ENCODE peak calls at places on chromosomes 11 and 22, in seven cellular contexts. W is NCI-H1092 treated with DMSO at 0.1 percent for 48 hours; D is stimulated activated CD4-positive, alpha-beta T cell treated with anti-CD3 and anti-CD28 coated beads, Interleukin-4, amount 100 ng/mL, for 48 hours; I is adipocyte; N is amniotic epithelial cell; G is T-helper 22 cell; P is NCI-H2029 treated with DMSO at 0.1 percent for 48 hours. E is an unnamed sample.
A peak's percentile ranks its signal among the peaks of the same experiment; 100 is the strongest.

GRCh38 chr22:38414009-38414395 is 41.0 kb downstream of the KCNJ4 start:
- DNase-seq in G (no peak), N (no peak), W (no peak), I (no peak), P (no peak), D (no peak), E (peak; percentile 14)

GRCh38 chr22:50437511-50438304 is 37.1 kb downstream of the SBF1 start:
- DNase-seq in W (no peak), G (no peak), I (no peak), N (no peak), D (no peak), P (no peak), E (no peak)

GRCh38 chr11:80993561-80993960 is 1552.7 kb upstream of the TENM4 start:
- DNase-seq in W (no peak), I (no peak), D (no peak), P (no peak), N (peak; percentile 54), G (no peak), E (no peak)

GRCh38 chr11:72233056-72233772 is 8.6 kb downstream of the INPPL1 start:
- DNase-seq in G (no peak), W (no peak), I (no peak), D (no peak), P (no peak), N (no peak), E (no peak)

GRCh38 chr11:121231576-121232278 is 60.8 kb upstream of the SC5D start:
- DNase-seq in P (no peak), W (no peak), D (no peak), G (no peak), I (no peak), N (no peak), E (no peak)

GRCh38 chr22:49968313-49968830 is 7.8 kb downstream of the PIM3 start:
- DNase-seq in D (no peak), I (no peak), P (no peak), W (no peak), G (no peak), N (no peak), E (no peak)

GRCh38 chr11:9922806-9923205 is 258.9 kb downstream of the SWAP70 start:
- DNase-seq in N (peak; percentile 21), W (no peak), P (no peak), D (no peak), G (no peak), I (no peak), E (no peak)

GRCh38 chr22:23177197-23177596 is 3.1 kb upstream of the BCR start:
- DNase-seq in D (no peak), G (no peak), I (no peak), W (no peak), P (no peak), N (no peak), E (no peak)

GRCh38 chr22:48185656-48186055 is 1423.2 kb downstream of the TBC1D22A start:
- DNase-seq in D (no peak), N (no peak), W (no peak), G (no peak), I (no peak), P (no peak), E (no peak)

GRCh38 chr11:61730222-61730994 is 22.0 kb upstream of the MYRF start:
- DNase-seq in N (no peak), D (no peak), P (peak; percentile 67), W (peak; percentile 82), G (no peak), I (no peak), E (no peak)

GRCh38 chr11:125110996-125111340 is 458 bp downstream of the TMEM218 start:
- DNase-seq in W (no peak), I (peak; percentile 42), D (no peak), N (no peak), G (no peak), P (no peak), E (no peak)

GRCh38 chr22:23531966-23532735 is 47.9 kb downstream of the IGLL1 start:
- DNase-seq in W (no peak), D (no peak), N (no peak), I (no peak), P (no peak), G (no peak), E (no peak)

GRCh38 chr11:134725939-134726639 is 314.0 kb upstream of the B3GAT1 start:
- DNase-seq in P (no peak), G (no peak), W (peak; percentile 14), D (no peak), N (no peak), I (no peak), E (no peak)

GRCh38 chr11:1852885-1853284 is at the start of gene LSP1:
- DNase-seq in W (no peak), N (no peak), G (peak; percentile 77), P (no peak), D (peak; percentile 57), I (no peak), E (peak; percentile 97)

GRCh38 chr11:120598517-120599209 is 87.1 kb downstream of the GRIK4 start:
- DNase-seq in W (no peak), G (no peak), I (no peak), D (no peak), N (no peak), P (no peak), E (no peak)

GRCh38 chr11:35157814-35158213 is 18.8 kb downstream of the CD44 start:
- DNase-seq in N (no peak), D (no peak), G (no peak), W (no peak), I (no peak), P (no peak), E (no peak)

GRCh38 chr22:42863349-42863911 is 6.4 kb upstream of the ARFGAP3 start:
- DNase-seq in N (peak; percentile 80), I (peak; percentile 65), W (no peak), P (no peak), D (no peak), G (no peak), E (no peak)

GRCh38 chr11:27972432-27973170 is 135.4 kb downstream of the KIF18A start:
- DNase-seq in D (no peak), N (peak; percentile 93), W (no peak), I (no peak), P (no peak), G (no peak), E (no peak)

GRCh38 chr22:23193882-23194281 is 13.6 kb downstream of the BCR start:
- DNase-seq in W (no peak), D (no peak), I (no peak), P (no peak), N (no peak), G (no peak), E (no peak)

GRCh38 chr11:28860898-28861297 is 752.7 kb downstream of the METTL15 start:
- DNase-seq in G (no peak), I (peak; percentile 78), P (no peak), W (no peak), D (no peak), N (peak; percentile 95), E (no peak)

GRCh38 chr11:93737904-93738612 is 3.2 kb downstream of the TAF1D start:
- DNase-seq in D (no peak), P (no peak), W (no peak), G (no peak), N (no peak), I (no peak), E (no peak)

GRCh38 chr22:37337204-37337943 is 55.1 kb downstream of the CYTH4 start:
- DNase-seq in G (no peak), P (no peak), I (no peak), D (no peak), N (peak; percentile 69), W (no peak), E (no peak)

GRCh38 chr22:36528336-36528735 is 630 bp downstream of the EIF3D start:
- DNase-seq in N (peak; percentile 10), D (no peak), G (no peak), P (no peak), I (peak; percentile 59), W (no peak), E (no peak)

GRCh38 chr11:132114185-132114584 is 743.8 kb downstream of the NTM start:
- DNase-seq in P (peak; percentile 36), D (no peak), N (no peak), G (no peak), I (no peak), W (peak; percentile 88), E (no peak)

GRCh38 chr22:35334010-35334409 is 34.3 kb downstream of the TOM1 start:
- DNase-seq in P (no peak), W (no peak), G (no peak), N (no peak), I (no peak), D (no peak), E (no peak)

GRCh38 chr22:36585841-36586240 is 56.9 kb upstream of the EIF3D start:
- DNase-seq in W (no peak), D (no peak), I (no peak), N (no peak), G (no peak), P (no peak), E (no peak)

GRCh38 chr11:124329787-124330478 is 9.9 kb upstream of the OR8D2 start:
- DNase-seq in N (peak; percentile 5), I (peak; percentile 15), D (no peak), G (no peak), P (no peak), W (no peak), E (no peak)

GRCh38 chr11:124640660-124641059 is 18.0 kb downstream of the TBRG1 start:
- DNase-seq in P (no peak), D (no peak), G (no peak), W (no peak), N (peak; percentile 2), I (no peak), E (no peak)

GRCh38 chr11:64735860-64736259 is 8.1 kb downstream of the RASGRP2 start:
- DNase-seq in P (no peak), D (no peak), N (no peak), W (no peak), G (no peak), I (no peak), E (no peak)

GRCh38 chr11:4543561-4543960 is 1.4 kb upstream of the OR52M1 start:
- DNase-seq in W (no peak), I (no peak), N (no peak), G (no peak), P (no peak), D (no peak), E (no peak)

GRCh38 chr11:10305262-10305963 is 540 bp downstream of the ADM start:
- DNase-seq in N (no peak), I (no peak), G (no peak), P (no peak), D (no peak), W (peak; percentile 34), E (no peak)

GRCh38 chr22:30325724-30326703 is 727 bp downstream of the TBC1D10A start:
- DNase-seq in W (no peak), I (peak; percentile 62), N (no peak), G (no peak), D (no peak), P (no peak), E (peak; percentile 56)

GRCh38 chr22:49961601-49962011 is 1.0 kb downstream of the PIM3 start:
- DNase-seq in P (no peak), W (no peak), I (no peak), N (no peak), D (no peak), G (no peak), E (no peak)

GRCh38 chr22:35191412-35191811 is 65.9 kb upstream of the HMGXB4 start:
- DNase-seq in D (no peak), N (peak; percentile 46), I (peak; percentile 1), G (no peak), P (no peak), W (no peak), E (no peak)

GRCh38 chr11:68355471-68355870 is 43.1 kb downstream of the LRP5 start:
- DNase-seq in D (no peak), I (no peak), N (no peak), P (no peak), G (no peak), W (no peak), E (no peak)

GRCh38 chr11:116333193-116333592 is 439.6 kb downstream of the BUD13 start:
- DNase-seq in I (no peak), D (no peak), P (no peak), N (no peak), G (no peak), W (no peak), E (no peak)

GRCh38 chr11:13984616-13985474 is 22.3 kb downstream of the SPON1 start:
- DNase-seq in P (no peak), G (no peak), W (no peak), I (peak; percentile 80), N (peak; percentile 94), D (no peak), E (no peak)

GRCh38 chr11:8913961-8914660 is 3.1 kb downstream of the AKIP1 start:
- DNase-seq in P (peak; percentile 14), G (no peak), I (peak; percentile 50), W (peak; percentile 52), D (no peak), N (peak; percentile 79), E (peak; percentile 28)

E was measured in GM12892.